ENCODE peak calls at places on chromosome 3, in four cellular contexts. Q is Peyer's patch, B is sigmoid colon, U is transverse colon. J is an unnamed sample. For H3K4me1, the result is how much of the 10 kb centered on the place peaks cover.

GRCh38 chr3:140896997-140897396 is 44.6 kb upstream of the SLC25A36 start:
- DNase-seq in B (no peak), U (no peak), Q (no peak), J (no peak)

GRCh38 chr3:156489462-156489911 is 65.4 kb downstream of the SSR3 start:
- DNase-seq in U (no peak), B (no peak), Q (no peak), J (no peak)

GRCh38 chr3:175410251-175410650 is 551.1 kb downstream of the NAALADL2 start:
- DNase-seq in Q (no peak), U (no peak), B (no peak), J (no peak)

GRCh38 chr3:185929192-185930151 is 8.3 kb downstream of the TRA2B start:
- DNase-seq in U (no peak), B (no peak), Q (no peak), J (no peak)

GRCh38 chr3:2090095-2090494 is 8.6 kb upstream of the CNTN4 start:
- DNase-seq in U (no peak), B (no peak), Q (no peak), J (no peak)

GRCh38 chr3:172402892-172403643 is 45.2 kb downstream of the GHSR start:
- DNase-seq in U (no peak), Q (no peak), B (no peak), J (no peak)

GRCh38 chr3:46867550-46867898 is 4.3 kb upstream of the MYL3 start:
- DNase-seq in U (peak), Q (peak), B (peak), J (peak)

GRCh38 chr3:177106184-177106583 is 91.1 kb downstream of the TBL1XR1 start:
- DNase-seq in B (no peak), U (no peak), Q (no peak), J (no peak)

GRCh38 chr3:36903119-36903882 is 41.6 kb downstream of the TRANK1 start:
- DNase-seq in Q (no peak), B (no peak), U (no peak), J (no peak)

GRCh38 chr3:62007036-62007435 is 366.3 kb downstream of the FEZF2 start:
- DNase-seq in B (no peak), U (no peak), Q (no peak), J (no peak)

GRCh38 chr3:42804831-42805821 is 836 bp upstream of the HIGD1A start:
- DNase-seq in B (peak), U (peak), Q (peak), J (peak)

GRCh38 chr3:173221010-173221409 is 80.0 kb upstream of the SPATA16 start:
- DNase-seq in Q (no peak), B (no peak), U (no peak), J (no peak)

GRCh38 chr3:50164056-50164455 is 8.9 kb downstream of the SEMA3F start:
- DNase-seq in U (peak), Q (peak), B (peak), J (peak)

GRCh38 chr3:61903931-61904657 is 342.7 kb downstream of the PTPRG start:
- DNase-seq in Q (peak), B (peak), U (no peak), J (no peak)

GRCh38 chr3:1082024-1082633 is 10.7 kb upstream of the CNTN6 start:
- DNase-seq in U (peak), Q (peak), B (no peak), J (no peak)

GRCh38 chr3:24640330-24640877 is 145.8 kb upstream of the THRB start:
- DNase-seq in B (no peak), U (no peak), Q (no peak), J (no peak)

GRCh38 chr3:9914559-9915251 is 2.2 kb upstream of the IL17RC start:
- DNase-seq in Q (no peak), B (no peak), U (no peak), J (no peak)

GRCh38 chr3:187767266-187768032 is 22.2 kb upstream of the BCL6 start:
- DNase-seq in B (no peak), U (no peak), Q (no peak), J (no peak)

GRCh38 chr3:115279939-115280338 is 132.9 kb upstream of the ZBTB20 start:
- DNase-seq in Q (no peak), B (no peak), U (no peak), J (no peak)

GRCh38 chr3:13711911-13712650 is 163.2 kb downstream of the FBLN2 start:
- DNase-seq in U (no peak), B (peak), Q (peak), J (peak)

GRCh38 chr3:32818431-32819085 is 761 bp downstream of the TRIM71 start:
- DNase-seq in U (no peak), Q (no peak), B (no peak), J (peak)

GRCh38 chr3:124250053-124250452 is 258.1 kb upstream of the ROPN1 start:
- DNase-seq in U (no peak), Q (no peak), B (no peak), J (no peak)

GRCh38 chr3:51963951-51964451 is 3.3 kb downstream of the PCBP4 start:
- DNase-seq in B (no peak), Q (no peak), U (no peak), J (no peak)

GRCh38 chr3:51961607-51962569 is 5.4 kb downstream of the PCBP4 start:
- DNase-seq in B (no peak), U (no peak), Q (no peak), J (no peak)

GRCh38 chr3:51961011-51961410 is 5.8 kb downstream of the GPR62 start:
- DNase-seq in U (no peak), B (no peak), Q (no peak), J (no peak)

GRCh38 chr3:51964521-51964920 is 2.7 kb downstream of the PCBP4 start:
- DNase-seq in U (no peak), B (no peak), Q (no peak), J (no peak)

DNA sequence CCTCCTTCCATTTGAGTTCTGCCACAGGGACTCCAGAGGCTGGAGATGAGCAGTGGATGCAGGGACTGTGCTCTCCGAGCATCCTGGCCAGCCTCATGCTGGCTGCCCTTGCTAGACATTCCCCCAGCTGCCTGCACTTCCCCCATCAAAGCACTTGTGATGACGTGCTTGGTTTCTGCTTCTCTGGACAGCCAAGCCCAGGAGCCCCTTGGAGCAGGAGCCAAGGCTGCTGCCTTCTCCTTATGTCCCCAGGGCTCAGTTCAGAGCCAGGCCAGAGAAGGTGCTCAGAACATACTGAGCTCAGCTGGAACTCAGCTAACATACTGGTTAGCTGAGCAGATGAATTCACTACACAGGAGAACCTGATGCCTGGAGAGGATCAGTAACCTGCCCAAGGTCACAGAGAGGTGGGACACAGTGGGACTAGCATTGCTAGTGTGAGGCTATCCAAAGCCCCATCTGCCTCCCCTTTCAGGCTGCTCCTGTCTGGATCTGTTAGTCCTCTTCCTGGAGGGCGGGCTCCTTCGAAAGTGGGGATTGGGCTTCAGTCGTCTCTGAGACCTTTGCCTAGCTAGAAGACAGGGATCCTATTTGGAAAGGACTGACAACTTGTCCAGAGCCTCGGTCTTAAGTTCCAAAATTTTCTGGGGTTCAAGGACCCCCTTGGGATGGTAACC is 4.3 kb downstream of the PCBP4 start:
- DNase-seq in U (no peak), Q (no peak), B (no peak), J (no peak)
- H3K4me1 ChIP-seq in U (under half), Q (under half), B (under half), J (under half)

GRCh38 chr3:57592306-57592705 is 4.8 kb downstream of the ARF4 start:
- DNase-seq in Q (no peak), B (no peak), U (no peak), J (no peak)
- TF ChIP-seq POLR2A in Q (no peak), B (no peak), U (no peak), J (no peak)

GRCh38 chr3:122456074-122456473 is 40.2 kb upstream of the WDR5B start:
- DNase-seq in B (no peak), Q (no peak), U (no peak), J (no peak)
- H3K4me1 ChIP-seq in B (under half), Q (under half), U (under half), J (under half)

GRCh38 chr3:69305011-69305410 is 80.9 kb downstream of the FRMD4B start:
- DNase-seq in U (no peak), B (no peak), Q (no peak), J (no peak)
- TF ChIP-seq POLR2A in U (no peak), B (no peak), Q (no peak), J (no peak)

GRCh38 chr3:73479325-73479724 is 145.4 kb downstream of the PDZRN3 start:
- DNase-seq in U (no peak), B (no peak), Q (no peak), J (no peak)

GRCh38 chr3:73480187-73480672 is 144.5 kb downstream of the PDZRN3 start:
- DNase-seq in B (no peak), Q (no peak), U (no peak), J (no peak)

GRCh38 chr3:73481888-73482287 is 142.9 kb downstream of the PDZRN3 start:
- DNase-seq in B (no peak), Q (no peak), U (no peak), J (no peak)

GRCh38 chr3:73485877-73486311 is 138.8 kb downstream of the PDZRN3 start:
- DNase-seq in Q (no peak), U (no peak), B (no peak), J (no peak)

DNA sequence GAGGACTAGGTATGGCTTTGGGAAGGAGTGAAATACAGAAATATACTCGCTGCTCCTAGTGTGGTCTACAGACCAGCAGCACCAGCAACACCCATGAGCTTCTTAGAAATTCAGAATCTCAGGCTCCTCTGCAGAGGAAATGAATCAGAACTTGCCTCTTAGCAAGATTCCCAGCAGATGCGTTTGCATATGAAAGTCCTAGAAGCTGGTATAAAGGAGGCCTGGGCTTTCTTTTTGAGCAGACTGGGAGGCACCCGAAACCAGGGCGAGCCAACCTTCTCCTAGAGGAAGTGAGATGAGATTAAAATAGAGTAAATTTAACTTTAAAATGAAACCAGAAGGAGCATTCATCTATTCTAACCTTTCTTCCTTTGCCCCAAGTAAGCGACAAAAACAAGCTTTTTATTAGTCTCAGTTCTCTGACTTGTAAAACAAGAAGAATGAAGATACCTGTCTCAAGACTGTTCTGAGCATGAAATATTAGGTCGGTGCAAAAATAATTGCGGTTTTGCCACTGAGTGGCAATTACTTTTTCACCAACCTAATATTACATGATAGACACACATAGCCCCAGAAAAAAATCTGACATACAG is 140.0 kb downstream of the PDZRN3 start:
- DNase-seq in Q (no peak), U (no peak), B (no peak), J (no peak)
- H3K4me1 ChIP-seq in Q (under half), U (under half), B (half or more), J (under half)

DNA sequence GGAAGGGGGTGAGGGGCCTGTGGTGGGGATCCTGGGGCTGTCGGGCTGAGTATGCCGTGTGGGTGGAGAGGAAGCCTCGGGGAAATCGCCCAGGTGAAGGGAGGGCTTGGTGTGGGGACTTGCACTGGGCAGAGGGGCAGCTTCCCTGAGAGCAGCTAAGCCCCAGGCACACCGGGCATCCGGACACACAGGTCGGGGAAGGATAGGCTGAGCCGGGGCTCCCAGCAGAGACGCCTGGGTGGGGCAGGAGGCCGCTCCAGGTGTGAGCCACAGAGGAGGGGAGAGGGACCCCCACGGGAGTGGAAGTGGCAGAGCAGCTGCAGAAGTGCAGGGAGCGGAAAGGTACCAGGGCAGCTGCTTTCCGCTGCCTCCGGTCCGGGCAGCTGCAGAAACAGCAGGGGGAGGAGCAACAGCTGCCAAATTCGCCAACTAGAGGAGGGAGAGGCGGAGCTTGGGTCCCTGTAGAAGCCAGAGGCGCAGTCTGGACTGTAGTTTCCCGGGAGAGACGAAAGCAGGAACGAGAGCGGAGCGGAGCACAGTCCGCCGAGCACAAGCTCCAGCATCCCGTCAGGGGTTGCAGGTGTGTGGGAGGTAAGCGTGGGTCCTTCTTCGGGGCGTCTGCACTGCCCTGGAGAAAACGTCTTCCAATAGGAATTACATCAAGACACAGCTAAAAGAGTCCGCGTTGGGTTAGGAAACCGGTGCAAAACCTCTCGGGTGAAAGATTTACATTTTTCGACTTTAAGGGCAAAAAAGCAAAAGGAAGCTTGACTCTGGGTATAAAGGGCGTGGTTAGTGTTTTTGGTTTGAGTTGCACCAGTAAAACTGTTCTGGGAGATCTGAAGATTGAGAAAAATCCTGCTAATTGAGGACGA is at the start of gene SERPINI1:
- DNase-seq in Q (peak), U (peak), B (peak), J (peak)
- TF ChIP-seq POLR2A in Q (peak), U (peak), B (peak), J (no peak)

J was measured in suprapubic skin.